ENCODE peak calls at places on chromosome 4, in four cellular contexts. W is heart right ventricle, I is fibroblast of lung, L is upper lobe of left lung. D is an unnamed sample.

GRCh38 chr4:84691800-84692199 is 108.9 kb downstream of the CDS1 start:
- DNase-seq in W (no peak), I (no peak), L (no peak), D (no peak)

GRCh38 chr4:4734425-4734824 is 125.0 kb upstream of the MSX1 start:
- DNase-seq in W (no peak), I (no peak), L (peak; percentile 32), D (no peak)

GRCh38 chr4:57832083-57832482 is 721.9 kb upstream of the IGFBP7 start:
- DNase-seq in W (no peak), I (no peak), L (no peak), D (no peak)

GRCh38 chr4:56130609-56131150 is 181.9 kb downstream of the CEP135 start:
- DNase-seq in W (no peak), I (peak; percentile 69), L (no peak), D (no peak)

GRCh38 chr4:121794505-121795192 is 6.5 kb upstream of the EXOSC9 start:
- DNase-seq in W (no peak), I (peak; percentile 41), L (no peak), D (no peak)

GRCh38 chr4:189177130-189177529 is 763.5 kb upstream of the FRG1 start:
- DNase-seq in W (no peak), I (no peak), L (no peak), D (no peak)

GRCh38 chr4:68218044-68218443 is 27.4 kb downstream of the TMPRSS11B start:
- DNase-seq in W (no peak), I (peak; percentile 23), L (no peak), D (no peak)

GRCh38 chr4:140408974-140409373 is 18.5 kb downstream of the CLGN start:
- DNase-seq in W (no peak), I (no peak), L (no peak), D (no peak)

GRCh38 chr4:104811727-104812126 is 317.0 kb upstream of the CXXC4 start:
- DNase-seq in W (no peak), I (no peak), L (no peak), D (no peak)

GRCh38 chr4:26055855-26056254 is 141.8 kb downstream of the SMIM20 start:
- DNase-seq in W (no peak), I (no peak), L (no peak), D (no peak)

GRCh38 chr4:122739174-122739573 is 6.7 kb downstream of the BBS12 start:
- DNase-seq in W (no peak), I (peak; percentile 80), L (no peak), D (no peak)

GRCh38 chr4:172011196-172011595 is 198.0 kb downstream of the GALNTL6 start:
- DNase-seq in W (no peak), I (no peak), L (no peak), D (no peak)

GRCh38 chr4:123649644-123650356 is 253.2 kb downstream of the SPRY1 start:
- DNase-seq in W (no peak), I (peak; percentile 75), L (no peak), D (peak; percentile 16)

GRCh38 chr4:150237110-150237852 is 159.0 kb downstream of the DCLK2 start:
- DNase-seq in W (no peak), I (peak; percentile 99), L (no peak), D (no peak)
- H3K4me3 ChIP-seq in W (no peak overlapping the region), I (no peak overlapping the region), L (no peak overlapping the region), D (no peak overlapping the region)

DNA sequence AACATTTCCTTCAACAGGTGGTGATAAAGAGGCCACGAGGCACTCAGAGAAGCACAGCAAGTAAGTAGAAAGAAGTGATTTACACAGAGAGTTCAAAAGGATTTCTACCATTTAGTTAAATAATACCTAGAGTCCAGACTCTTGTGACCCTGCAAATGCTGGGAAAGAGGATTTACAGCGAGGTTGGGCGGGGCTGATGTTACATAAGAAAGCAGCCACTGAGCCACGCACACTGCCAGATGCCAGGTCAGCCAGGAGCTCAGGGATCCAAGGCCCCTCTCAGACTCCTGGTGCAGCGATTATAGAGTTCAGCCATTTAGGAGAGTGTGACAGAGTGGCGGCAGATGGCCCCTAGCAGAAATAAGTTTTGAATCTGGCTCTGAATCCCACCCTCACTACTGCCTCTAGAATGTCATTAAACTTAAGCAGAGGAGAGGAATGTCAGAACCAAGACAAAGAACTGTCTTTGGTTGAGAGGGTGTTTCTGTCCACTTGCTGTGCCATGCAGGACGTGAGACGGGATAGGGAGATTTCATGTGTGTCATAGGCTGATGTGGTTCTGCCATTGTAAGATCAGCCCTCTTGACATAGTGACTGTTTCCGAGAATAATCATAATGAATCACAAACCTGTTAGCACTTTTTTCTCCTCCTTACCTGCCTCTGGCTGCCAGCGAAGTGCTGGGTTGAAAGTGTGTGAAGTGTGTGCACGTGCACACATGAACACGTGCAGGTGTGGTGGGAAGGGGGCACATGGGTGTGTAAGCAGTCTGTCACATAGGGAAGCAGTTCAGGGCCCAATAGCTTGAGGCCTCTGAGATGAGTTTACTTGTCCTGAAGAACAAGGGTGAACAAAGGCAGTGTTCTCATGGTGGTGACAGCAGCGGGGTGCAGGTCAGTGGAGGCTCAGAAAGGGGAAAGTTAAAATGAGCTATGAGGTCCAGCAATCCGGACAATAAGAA is 50.1 kb downstream of the MFAP3L start:
- DNase-seq in W (no peak), I (no peak), L (no peak), D (no peak)
- H3K27me3 ChIP-seq in W (peaks cover 3% of the 10 kb centered on the region), I (no peaks in the 10 kb centered on the region), L (no peaks in the 10 kb centered on the region), D (no peaks in the 10 kb centered on the region)

GRCh38 chr4:73701116-73701515 is 39.3 kb upstream of the CXCL8 start:
- DNase-seq in W (no peak), I (peak; percentile 56), L (no peak), D (no peak)
- H3K4me3 ChIP-seq in W (no peak overlapping the region), I (no peak overlapping the region), L (no peak overlapping the region), D (no peak overlapping the region)

GRCh38 chr4:76896048-76896447 is 1.9 kb downstream of the SOWAHB start:
- DNase-seq in W (no peak), I (no peak), L (peak; percentile 17), D (no peak)

GRCh38 chr4:76896731-76897521 is 1.0 kb downstream of the SOWAHB start:
- DNase-seq in W (peak; percentile 21), I (peak; percentile 41), L (peak; percentile 88), D (peak; percentile 26)

GRCh38 chr4:76897522-76898384 is at the start of gene SOWAHB:
- DNase-seq in W (no peak), I (no peak), L (peak; percentile 91), D (no peak)

GRCh38 chr4:76898949-76899640 is 1.2 kb upstream of the SOWAHB start:
- DNase-seq in W (no peak), I (peak; percentile 22), L (no peak), D (no peak)

DNA sequence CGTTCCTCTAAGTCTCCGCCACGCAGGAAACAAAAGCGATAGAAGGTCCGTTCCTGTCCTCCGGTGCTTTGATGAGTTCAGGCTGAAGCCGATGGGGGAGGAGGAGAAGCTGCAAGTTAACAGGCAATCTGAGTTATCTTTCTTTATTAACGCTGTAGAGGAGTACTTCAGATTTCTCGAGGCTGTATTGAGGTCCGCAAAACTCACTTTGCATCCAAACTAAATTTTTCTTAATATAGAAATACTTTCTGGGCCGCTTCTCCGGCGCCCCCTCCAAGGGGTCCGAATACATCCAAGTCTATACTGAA is 395 bp upstream of the SOWAHB start:
- DNase-seq in W (no peak), I (peak; percentile 5), L (no peak), D (no peak)
- H3K27me3 ChIP-seq in W (peaks cover 77% of the 10 kb centered on the region), I (peaks cover 22% of the 10 kb centered on the region), L (peaks cover 18% of the 10 kb centered on the region), D (peaks cover 6% of the 10 kb centered on the region)